ENCODE peak calls at places on chromosome 16, in ten cellular contexts. One of them, this sample, is unnamed.

GRCh38 chr16:46482895-46483294 is 138.3 kb downstream of the SHCBP1 start:
- DNase-seq in A549: no peak
- DNase-seq in dorsolateral prefrontal cortex: no peak
- DNase-seq in renal cortical epithelial cell: no peak
- DNase-seq in stimulated activated CD4-positive, alpha-beta T cell treated with anti-CD3 and anti-CD28 coated beads, Interleukin-1b, Interleukin-23, amount 100 ng/mL, for 24 hours: no peak
- DNase-seq in T-helper 2 cell: no peak
- DNase-seq in adrenal gland: no peak
- DNase-seq in activated CD4-positive, alpha-beta T cell treated with anti-CD3 and anti-CD28 coated beads, Interleukin-2, amount 10 ng/mL, durations not matched to agents 7 days and 5 days: no peak
- DNase-seq in GM20000: no peak
- DNase-seq in skeletal muscle cell: no peak
- DNase-seq in this sample: no peak

GRCh38 chr16:10976663-10977062 is 32.3 kb downstream of the CLEC16A start:
- DNase-seq in adrenal gland: no peak
- DNase-seq in A549: no peak
- DNase-seq in renal cortical epithelial cell: no peak
- DNase-seq in activated CD4-positive, alpha-beta T cell treated with anti-CD3 and anti-CD28 coated beads, Interleukin-2, amount 10 ng/mL, durations not matched to agents 7 days and 5 days: no peak
- DNase-seq in dorsolateral prefrontal cortex: no peak
- DNase-seq in skeletal muscle cell: no peak
- DNase-seq in T-helper 2 cell: no peak
- DNase-seq in GM20000: no peak
- DNase-seq in stimulated activated CD4-positive, alpha-beta T cell treated with anti-CD3 and anti-CD28 coated beads, Interleukin-1b, Interleukin-23, amount 100 ng/mL, for 24 hours: no peak
- DNase-seq in this sample: no peak

GRCh38 chr16:86876499-86876898 is 298.1 kb downstream of the FOXL1 start:
- DNase-seq in adrenal gland: no peak
- DNase-seq in A549: no peak
- DNase-seq in renal cortical epithelial cell: no peak
- DNase-seq in GM20000: no peak
- DNase-seq in T-helper 2 cell: no peak
- DNase-seq in stimulated activated CD4-positive, alpha-beta T cell treated with anti-CD3 and anti-CD28 coated beads, Interleukin-1b, Interleukin-23, amount 100 ng/mL, for 24 hours: no peak
- DNase-seq in dorsolateral prefrontal cortex: no peak
- DNase-seq in skeletal muscle cell: no peak
- DNase-seq in activated CD4-positive, alpha-beta T cell treated with anti-CD3 and anti-CD28 coated beads, Interleukin-2, amount 10 ng/mL, durations not matched to agents 7 days and 5 days: no peak
- DNase-seq in this sample: no peak

GRCh38 chr16:69859105-69859969 is 91.8 kb upstream of the CLEC18A start:
- DNase-seq in dorsolateral prefrontal cortex: peak
- DNase-seq in renal cortical epithelial cell: peak
- DNase-seq in skeletal muscle cell: no peak
- DNase-seq in A549: peak
- DNase-seq in activated CD4-positive, alpha-beta T cell treated with anti-CD3 and anti-CD28 coated beads, Interleukin-2, amount 10 ng/mL, durations not matched to agents 7 days and 5 days: peak
- DNase-seq in stimulated activated CD4-positive, alpha-beta T cell treated with anti-CD3 and anti-CD28 coated beads, Interleukin-1b, Interleukin-23, amount 100 ng/mL, for 24 hours: no peak
- DNase-seq in T-helper 2 cell: peak
- DNase-seq in adrenal gland: peak
- DNase-seq in GM20000: peak
- DNase-seq in this sample: no peak

GRCh38 chr16:66261826-66262225 is 104.7 kb upstream of the CDH5 start:
- DNase-seq in adrenal gland: peak
- DNase-seq in skeletal muscle cell: no peak
- DNase-seq in A549: no peak
- DNase-seq in activated CD4-positive, alpha-beta T cell treated with anti-CD3 and anti-CD28 coated beads, Interleukin-2, amount 10 ng/mL, durations not matched to agents 7 days and 5 days: no peak
- DNase-seq in stimulated activated CD4-positive, alpha-beta T cell treated with anti-CD3 and anti-CD28 coated beads, Interleukin-1b, Interleukin-23, amount 100 ng/mL, for 24 hours: no peak
- DNase-seq in renal cortical epithelial cell: no peak
- DNase-seq in GM20000: no peak
- DNase-seq in dorsolateral prefrontal cortex: no peak
- DNase-seq in T-helper 2 cell: no peak
- DNase-seq in this sample: peak

GRCh38 chr16:48317614-48318013 is 67.6 kb downstream of the SIAH1 start:
- DNase-seq in skeletal muscle cell: peak
- DNase-seq in T-helper 2 cell: peak
- DNase-seq in A549: no peak
- DNase-seq in dorsolateral prefrontal cortex: no peak
- DNase-seq in stimulated activated CD4-positive, alpha-beta T cell treated with anti-CD3 and anti-CD28 coated beads, Interleukin-1b, Interleukin-23, amount 100 ng/mL, for 24 hours: no peak
- DNase-seq in activated CD4-positive, alpha-beta T cell treated with anti-CD3 and anti-CD28 coated beads, Interleukin-2, amount 10 ng/mL, durations not matched to agents 7 days and 5 days: no peak
- DNase-seq in renal cortical epithelial cell: peak
- DNase-seq in GM20000: no peak
- DNase-seq in adrenal gland: no peak
- DNase-seq in this sample: no peak

GRCh38 chr16:4679854-4680636 is 13.3 kb upstream of the NUDT16L1 start:
- DNase-seq in renal cortical epithelial cell: peak
- DNase-seq in A549: no peak
- DNase-seq in adrenal gland: peak
- DNase-seq in activated CD4-positive, alpha-beta T cell treated with anti-CD3 and anti-CD28 coated beads, Interleukin-2, amount 10 ng/mL, durations not matched to agents 7 days and 5 days: no peak
- DNase-seq in skeletal muscle cell: no peak
- DNase-seq in stimulated activated CD4-positive, alpha-beta T cell treated with anti-CD3 and anti-CD28 coated beads, Interleukin-1b, Interleukin-23, amount 100 ng/mL, for 24 hours: no peak
- DNase-seq in dorsolateral prefrontal cortex: peak
- DNase-seq in GM20000: no peak
- DNase-seq in T-helper 2 cell: peak
- DNase-seq in this sample: no peak

GRCh38 chr16:64864232-64864803 is 257.5 kb downstream of the CDH11 start:
- DNase-seq in skeletal muscle cell: peak
- DNase-seq in T-helper 2 cell: no peak
- DNase-seq in stimulated activated CD4-positive, alpha-beta T cell treated with anti-CD3 and anti-CD28 coated beads, Interleukin-1b, Interleukin-23, amount 100 ng/mL, for 24 hours: no peak
- DNase-seq in activated CD4-positive, alpha-beta T cell treated with anti-CD3 and anti-CD28 coated beads, Interleukin-2, amount 10 ng/mL, durations not matched to agents 7 days and 5 days: no peak
- DNase-seq in renal cortical epithelial cell: peak
- DNase-seq in A549: no peak
- DNase-seq in dorsolateral prefrontal cortex: no peak
- DNase-seq in GM20000: no peak
- DNase-seq in adrenal gland: no peak
- DNase-seq in this sample: no peak

GRCh38 chr16:2235234-2235651 is 1.0 kb upstream of the DNASE1L2 start:
- DNase-seq in activated CD4-positive, alpha-beta T cell treated with anti-CD3 and anti-CD28 coated beads, Interleukin-2, amount 10 ng/mL, durations not matched to agents 7 days and 5 days: no peak
- DNase-seq in T-helper 2 cell: no peak
- DNase-seq in adrenal gland: no peak
- DNase-seq in renal cortical epithelial cell: no peak
- DNase-seq in stimulated activated CD4-positive, alpha-beta T cell treated with anti-CD3 and anti-CD28 coated beads, Interleukin-1b, Interleukin-23, amount 100 ng/mL, for 24 hours: no peak
- DNase-seq in GM20000: no peak
- DNase-seq in dorsolateral prefrontal cortex: no peak
- DNase-seq in A549: no peak
- DNase-seq in skeletal muscle cell: no peak
- DNase-seq in this sample: no peak

GRCh38 chr16:87367556-87367955 is 16.0 kb downstream of the FBXO31 start:
- DNase-seq in activated CD4-positive, alpha-beta T cell treated with anti-CD3 and anti-CD28 coated beads, Interleukin-2, amount 10 ng/mL, durations not matched to agents 7 days and 5 days: no peak
- DNase-seq in adrenal gland: no peak
- DNase-seq in dorsolateral prefrontal cortex: no peak
- DNase-seq in skeletal muscle cell: no peak
- DNase-seq in A549: no peak
- DNase-seq in GM20000: no peak
- DNase-seq in T-helper 2 cell: no peak
- DNase-seq in stimulated activated CD4-positive, alpha-beta T cell treated with anti-CD3 and anti-CD28 coated beads, Interleukin-1b, Interleukin-23, amount 100 ng/mL, for 24 hours: no peak
- DNase-seq in renal cortical epithelial cell: no peak
- DNase-seq in this sample: no peak

GRCh38 chr16:80233097-80233835 is 307.5 kb upstream of the DYNLRB2 start:
- DNase-seq in activated CD4-positive, alpha-beta T cell treated with anti-CD3 and anti-CD28 coated beads, Interleukin-2, amount 10 ng/mL, durations not matched to agents 7 days and 5 days: no peak
- DNase-seq in renal cortical epithelial cell: no peak
- DNase-seq in GM20000: no peak
- DNase-seq in T-helper 2 cell: no peak
- DNase-seq in skeletal muscle cell: no peak
- DNase-seq in stimulated activated CD4-positive, alpha-beta T cell treated with anti-CD3 and anti-CD28 coated beads, Interleukin-1b, Interleukin-23, amount 100 ng/mL, for 24 hours: no peak
- DNase-seq in dorsolateral prefrontal cortex: no peak
- DNase-seq in A549: no peak
- DNase-seq in adrenal gland: no peak
- DNase-seq in this sample: no peak

GRCh38 chr16:405548-406506 is 4.1 kb downstream of the DECR2 start:
- DNase-seq in renal cortical epithelial cell: no peak
- DNase-seq in stimulated activated CD4-positive, alpha-beta T cell treated with anti-CD3 and anti-CD28 coated beads, Interleukin-1b, Interleukin-23, amount 100 ng/mL, for 24 hours: no peak
- DNase-seq in GM20000: no peak
- DNase-seq in adrenal gland: no peak
- DNase-seq in activated CD4-positive, alpha-beta T cell treated with anti-CD3 and anti-CD28 coated beads, Interleukin-2, amount 10 ng/mL, durations not matched to agents 7 days and 5 days: no peak
- DNase-seq in dorsolateral prefrontal cortex: no peak
- DNase-seq in T-helper 2 cell: no peak
- DNase-seq in skeletal muscle cell: no peak
- DNase-seq in A549: no peak
- DNase-seq in this sample: no peak

GRCh38 chr16:29007865-29008593 is 23.2 kb downstream of the LAT start:
- DNase-seq in T-helper 2 cell: peak
- DNase-seq in A549: no peak
- DNase-seq in activated CD4-positive, alpha-beta T cell treated with anti-CD3 and anti-CD28 coated beads, Interleukin-2, amount 10 ng/mL, durations not matched to agents 7 days and 5 days: peak
- DNase-seq in skeletal muscle cell: no peak
- DNase-seq in GM20000: no peak
- DNase-seq in dorsolateral prefrontal cortex: no peak
- DNase-seq in stimulated activated CD4-positive, alpha-beta T cell treated with anti-CD3 and anti-CD28 coated beads, Interleukin-1b, Interleukin-23, amount 100 ng/mL, for 24 hours: peak
- DNase-seq in adrenal gland: peak
- DNase-seq in renal cortical epithelial cell: peak
- DNase-seq in this sample: no peak

GRCh38 chr16:72371307-72372081 is 199.5 kb upstream of the PMFBP1 start:
- DNase-seq in stimulated activated CD4-positive, alpha-beta T cell treated with anti-CD3 and anti-CD28 coated beads, Interleukin-1b, Interleukin-23, amount 100 ng/mL, for 24 hours: no peak
- DNase-seq in GM20000: no peak
- DNase-seq in A549: no peak
- DNase-seq in skeletal muscle cell: peak
- DNase-seq in T-helper 2 cell: no peak
- DNase-seq in adrenal gland: no peak
- DNase-seq in activated CD4-positive, alpha-beta T cell treated with anti-CD3 and anti-CD28 coated beads, Interleukin-2, amount 10 ng/mL, durations not matched to agents 7 days and 5 days: no peak
- DNase-seq in dorsolateral prefrontal cortex: no peak
- DNase-seq in renal cortical epithelial cell: peak
- DNase-seq in this sample: no peak

GRCh38 chr16:4136229-4136813 is 20.1 kb upstream of the ADCY9 start:
- DNase-seq in stimulated activated CD4-positive, alpha-beta T cell treated with anti-CD3 and anti-CD28 coated beads, Interleukin-1b, Interleukin-23, amount 100 ng/mL, for 24 hours: no peak
- DNase-seq in skeletal muscle cell: no peak
- DNase-seq in T-helper 2 cell: no peak
- DNase-seq in dorsolateral prefrontal cortex: no peak
- DNase-seq in activated CD4-positive, alpha-beta T cell treated with anti-CD3 and anti-CD28 coated beads, Interleukin-2, amount 10 ng/mL, durations not matched to agents 7 days and 5 days: no peak
- DNase-seq in adrenal gland: peak
- DNase-seq in A549: no peak
- DNase-seq in renal cortical epithelial cell: peak
- DNase-seq in GM20000: no peak
- DNase-seq in this sample: no peak

GRCh38 chr16:15578824-15579223 is 64.1 kb downstream of the MARF1 start:
- DNase-seq in T-helper 2 cell: no peak
- DNase-seq in dorsolateral prefrontal cortex: no peak
- DNase-seq in renal cortical epithelial cell: no peak
- DNase-seq in A549: no peak
- DNase-seq in skeletal muscle cell: no peak
- DNase-seq in GM20000: no peak
- DNase-seq in adrenal gland: no peak
- DNase-seq in activated CD4-positive, alpha-beta T cell treated with anti-CD3 and anti-CD28 coated beads, Interleukin-2, amount 10 ng/mL, durations not matched to agents 7 days and 5 days: no peak
- DNase-seq in stimulated activated CD4-positive, alpha-beta T cell treated with anti-CD3 and anti-CD28 coated beads, Interleukin-1b, Interleukin-23, amount 100 ng/mL, for 24 hours: no peak
- DNase-seq in this sample: no peak

GRCh38 chr16:81901483-81901882 is 109.8 kb downstream of the SDR42E1 start:
- DNase-seq in A549: no peak
- DNase-seq in GM20000: no peak
- DNase-seq in stimulated activated CD4-positive, alpha-beta T cell treated with anti-CD3 and anti-CD28 coated beads, Interleukin-1b, Interleukin-23, amount 100 ng/mL, for 24 hours: no peak
- DNase-seq in activated CD4-positive, alpha-beta T cell treated with anti-CD3 and anti-CD28 coated beads, Interleukin-2, amount 10 ng/mL, durations not matched to agents 7 days and 5 days: no peak
- DNase-seq in skeletal muscle cell: no peak
- DNase-seq in T-helper 2 cell: no peak
- DNase-seq in renal cortical epithelial cell: no peak
- DNase-seq in dorsolateral prefrontal cortex: no peak
- DNase-seq in adrenal gland: peak
- DNase-seq in this sample: no peak

GRCh38 chr16:28295213-28295612 is 2.9 kb downstream of the SBK1 start:
- DNase-seq in stimulated activated CD4-positive, alpha-beta T cell treated with anti-CD3 and anti-CD28 coated beads, Interleukin-1b, Interleukin-23, amount 100 ng/mL, for 24 hours: no peak
- DNase-seq in adrenal gland: no peak
- DNase-seq in GM20000: no peak
- DNase-seq in A549: no peak
- DNase-seq in skeletal muscle cell: no peak
- DNase-seq in activated CD4-positive, alpha-beta T cell treated with anti-CD3 and anti-CD28 coated beads, Interleukin-2, amount 10 ng/mL, durations not matched to agents 7 days and 5 days: no peak
- DNase-seq in renal cortical epithelial cell: no peak
- DNase-seq in dorsolateral prefrontal cortex: no peak
- DNase-seq in T-helper 2 cell: no peak
- DNase-seq in this sample: no peak

GRCh38 chr16:78822509-78822908 is 723.1 kb downstream of the WWOX start:
- DNase-seq in T-helper 2 cell: no peak
- DNase-seq in stimulated activated CD4-positive, alpha-beta T cell treated with anti-CD3 and anti-CD28 coated beads, Interleukin-1b, Interleukin-23, amount 100 ng/mL, for 24 hours: no peak
- DNase-seq in activated CD4-positive, alpha-beta T cell treated with anti-CD3 and anti-CD28 coated beads, Interleukin-2, amount 10 ng/mL, durations not matched to agents 7 days and 5 days: no peak
- DNase-seq in dorsolateral prefrontal cortex: no peak
- DNase-seq in adrenal gland: no peak
- DNase-seq in A549: no peak
- DNase-seq in GM20000: no peak
- DNase-seq in renal cortical epithelial cell: no peak
- DNase-seq in skeletal muscle cell: no peak
- DNase-seq in this sample: no peak

GRCh38 chr16:86211265-86211664 is 299.1 kb upstream of the FOXF1 start:
- DNase-seq in A549: no peak
- DNase-seq in renal cortical epithelial cell: no peak
- DNase-seq in stimulated activated CD4-positive, alpha-beta T cell treated with anti-CD3 and anti-CD28 coated beads, Interleukin-1b, Interleukin-23, amount 100 ng/mL, for 24 hours: no peak
- DNase-seq in GM20000: no peak
- DNase-seq in activated CD4-positive, alpha-beta T cell treated with anti-CD3 and anti-CD28 coated beads, Interleukin-2, amount 10 ng/mL, durations not matched to agents 7 days and 5 days: no peak
- DNase-seq in adrenal gland: no peak
- DNase-seq in skeletal muscle cell: no peak
- DNase-seq in T-helper 2 cell: no peak
- DNase-seq in dorsolateral prefrontal cortex: no peak
- DNase-seq in this sample: no peak

GRCh38 chr16:27924411-27925118 is 138.9 kb downstream of the GSG1L start:
- DNase-seq in adrenal gland: no peak
- DNase-seq in A549: no peak
- DNase-seq in stimulated activated CD4-positive, alpha-beta T cell treated with anti-CD3 and anti-CD28 coated beads, Interleukin-1b, Interleukin-23, amount 100 ng/mL, for 24 hours: no peak
- DNase-seq in activated CD4-positive, alpha-beta T cell treated with anti-CD3 and anti-CD28 coated beads, Interleukin-2, amount 10 ng/mL, durations not matched to agents 7 days and 5 days: no peak
- DNase-seq in skeletal muscle cell: no peak
- DNase-seq in renal cortical epithelial cell: no peak
- DNase-seq in dorsolateral prefrontal cortex: no peak
- DNase-seq in T-helper 2 cell: no peak
- DNase-seq in GM20000: no peak
- DNase-seq in this sample: no peak

GRCh38 chr16:49596699-49597291 is 223.2 kb downstream of the C16orf78 start:
- DNase-seq in A549: no peak
- DNase-seq in GM20000: no peak
- DNase-seq in T-helper 2 cell: no peak
- DNase-seq in skeletal muscle cell: no peak
- DNase-seq in renal cortical epithelial cell: no peak
- DNase-seq in adrenal gland: no peak
- DNase-seq in dorsolateral prefrontal cortex: no peak
- DNase-seq in activated CD4-positive, alpha-beta T cell treated with anti-CD3 and anti-CD28 coated beads, Interleukin-2, amount 10 ng/mL, durations not matched to agents 7 days and 5 days: no peak
- DNase-seq in stimulated activated CD4-positive, alpha-beta T cell treated with anti-CD3 and anti-CD28 coated beads, Interleukin-1b, Interleukin-23, amount 100 ng/mL, for 24 hours: no peak
- DNase-seq in this sample: peak

GRCh38 chr16:877242-878065 is 76.9 kb upstream of the GNG13 start:
- DNase-seq in A549: no peak
- DNase-seq in activated CD4-positive, alpha-beta T cell treated with anti-CD3 and anti-CD28 coated beads, Interleukin-2, amount 10 ng/mL, durations not matched to agents 7 days and 5 days: no peak
- DNase-seq in stimulated activated CD4-positive, alpha-beta T cell treated with anti-CD3 and anti-CD28 coated beads, Interleukin-1b, Interleukin-23, amount 100 ng/mL, for 24 hours: no peak
- DNase-seq in adrenal gland: no peak
- DNase-seq in dorsolateral prefrontal cortex: no peak
- DNase-seq in renal cortical epithelial cell: no peak
- DNase-seq in T-helper 2 cell: peak
- DNase-seq in GM20000: no peak
- DNase-seq in skeletal muscle cell: no peak
- DNase-seq in this sample: no peak

GRCh38 chr16:50371936-50372595 is 3.3 kb upstream of the BRD7 start:
- DNase-seq in T-helper 2 cell: no peak
- DNase-seq in activated CD4-positive, alpha-beta T cell treated with anti-CD3 and anti-CD28 coated beads, Interleukin-2, amount 10 ng/mL, durations not matched to agents 7 days and 5 days: no peak
- DNase-seq in skeletal muscle cell: no peak
- DNase-seq in A549: no peak
- DNase-seq in renal cortical epithelial cell: no peak
- DNase-seq in dorsolateral prefrontal cortex: peak
- DNase-seq in adrenal gland: peak
- DNase-seq in GM20000: no peak
- DNase-seq in stimulated activated CD4-positive, alpha-beta T cell treated with anti-CD3 and anti-CD28 coated beads, Interleukin-1b, Interleukin-23, amount 100 ng/mL, for 24 hours: no peak
- DNase-seq in this sample: no peak

GRCh38 chr16:56311208-56312027 is 113.9 kb downstream of the AMFR start:
- DNase-seq in renal cortical epithelial cell: no peak
- DNase-seq in GM20000: no peak
- DNase-seq in dorsolateral prefrontal cortex: no peak
- DNase-seq in adrenal gland: no peak
- DNase-seq in T-helper 2 cell: peak
- DNase-seq in activated CD4-positive, alpha-beta T cell treated with anti-CD3 and anti-CD28 coated beads, Interleukin-2, amount 10 ng/mL, durations not matched to agents 7 days and 5 days: no peak
- DNase-seq in skeletal muscle cell: no peak
- DNase-seq in A549: no peak
- DNase-seq in stimulated activated CD4-positive, alpha-beta T cell treated with anti-CD3 and anti-CD28 coated beads, Interleukin-1b, Interleukin-23, amount 100 ng/mL, for 24 hours: no peak
- DNase-seq in this sample: no peak

GRCh38 chr16:10824111-10824893 is 5.7 kb upstream of the TVP23A start:
- DNase-seq in renal cortical epithelial cell: no peak
- DNase-seq in GM20000: no peak
- DNase-seq in activated CD4-positive, alpha-beta T cell treated with anti-CD3 and anti-CD28 coated beads, Interleukin-2, amount 10 ng/mL, durations not matched to agents 7 days and 5 days: no peak
- DNase-seq in T-helper 2 cell: no peak
- DNase-seq in dorsolateral prefrontal cortex: no peak
- DNase-seq in stimulated activated CD4-positive, alpha-beta T cell treated with anti-CD3 and anti-CD28 coated beads, Interleukin-1b, Interleukin-23, amount 100 ng/mL, for 24 hours: no peak
- DNase-seq in skeletal muscle cell: no peak
- DNase-seq in adrenal gland: peak
- DNase-seq in A549: no peak
- DNase-seq in this sample: no peak

GRCh38 chr16:69270831-69271230 is 40.3 kb upstream of the VPS4A start:
- DNase-seq in stimulated activated CD4-positive, alpha-beta T cell treated with anti-CD3 and anti-CD28 coated beads, Interleukin-1b, Interleukin-23, amount 100 ng/mL, for 24 hours: no peak
- DNase-seq in GM20000: no peak
- DNase-seq in renal cortical epithelial cell: no peak
- DNase-seq in adrenal gland: no peak
- DNase-seq in activated CD4-positive, alpha-beta T cell treated with anti-CD3 and anti-CD28 coated beads, Interleukin-2, amount 10 ng/mL, durations not matched to agents 7 days and 5 days: no peak
- DNase-seq in dorsolateral prefrontal cortex: no peak
- DNase-seq in A549: no peak
- DNase-seq in T-helper 2 cell: no peak
- DNase-seq in skeletal muscle cell: no peak
- DNase-seq in this sample: no peak

GRCh38 chr16:78244131-78244899 is 144.9 kb downstream of the WWOX start:
- DNase-seq in A549: no peak
- DNase-seq in skeletal muscle cell: no peak
- DNase-seq in renal cortical epithelial cell: peak
- DNase-seq in GM20000: no peak
- DNase-seq in adrenal gland: no peak
- DNase-seq in dorsolateral prefrontal cortex: no peak
- DNase-seq in T-helper 2 cell: no peak
- DNase-seq in stimulated activated CD4-positive, alpha-beta T cell treated with anti-CD3 and anti-CD28 coated beads, Interleukin-1b, Interleukin-23, amount 100 ng/mL, for 24 hours: no peak
- DNase-seq in activated CD4-positive, alpha-beta T cell treated with anti-CD3 and anti-CD28 coated beads, Interleukin-2, amount 10 ng/mL, durations not matched to agents 7 days and 5 days: no peak
- DNase-seq in this sample: no peak

This sample was measured in osteocyte.